ENCODE peak calls at places on chromosomes 3 and 15, in nine cellular contexts. K, Y, C, P, U, R, M, B and G are unnamed samples.

GRCh38 chr3:119527731-119528130 is 29.4 kb downstream of the TIMMDC1 start:
- DNase-seq in M (no peak), B (no peak), R (no peak), C (no peak), Y (no peak), U (no peak), P (no peak), K (no peak), G (no peak)

GRCh38 chr3:10292505-10293419 is at the start of gene GHRL:
- DNase-seq in U (no peak), K (no peak), Y (no peak), C (no peak), M (no peak), B (no peak), P (no peak), R (no peak), G (peak)

GRCh38 chr15:29183071-29183831 is 86.4 kb downstream of the NSMCE3 start:
- DNase-seq in U (no peak), B (no peak), Y (peak), P (no peak), K (no peak), C (no peak), R (no peak), M (no peak), G (no peak)

GRCh38 chr15:62491642-62492041 is 326.6 kb upstream of the C2CD4B start:
- DNase-seq in R (no peak), U (no peak), B (no peak), Y (no peak), M (no peak), P (no peak), C (no peak), K (no peak), G (no peak)

GRCh38 chr3:186220365-186220764 is 111.5 kb upstream of the ETV5 start:
- DNase-seq in P (no peak), R (no peak), U (no peak), B (no peak), M (no peak), C (peak), K (no peak), Y (peak), G (no peak)

GRCh38 chr3:183697610-183698317 is at the start of gene YEATS2:
- DNase-seq in C (peak), P (peak), U (no peak), R (peak), M (peak), Y (peak), B (peak), K (peak), G (no peak)

GRCh38 chr3:18223591-18224338 is 201.4 kb downstream of the SATB1 start:
- DNase-seq in U (no peak), B (no peak), Y (no peak), K (no peak), C (no peak), M (peak), R (no peak), P (no peak), G (no peak)

GRCh38 chr3:66456711-66457173 is 44.1 kb downstream of the LRIG1 start:
- DNase-seq in K (no peak), P (no peak), U (no peak), M (no peak), B (no peak), R (no peak), Y (no peak), C (no peak), G (no peak)

GRCh38 chr3:13145131-13145825 is 72.0 kb upstream of the IQSEC1 start:
- DNase-seq in U (no peak), C (no peak), K (no peak), B (no peak), P (peak), Y (no peak), M (no peak), R (peak), G (peak)

GRCh38 chr15:98504998-98505397 is 143.3 kb upstream of the IGF1R start:
- DNase-seq in P (no peak), U (no peak), C (no peak), M (no peak), K (no peak), B (no peak), R (no peak), Y (no peak), G (peak)

GRCh38 chr15:90956551-90957104 is 1.9 kb downstream of the RCCD1 start:
- DNase-seq in U (no peak), C (peak), M (peak), P (peak), Y (peak), K (peak), R (peak), B (peak), G (no peak)

GRCh38 chr3:108301695-108302404 is 5.5 kb downstream of the HHLA2 start:
- DNase-seq in M (no peak), K (no peak), R (no peak), C (peak), P (no peak), B (no peak), U (no peak), Y (no peak), G (no peak)